ENCODE peak calls at places on chromosomes 16 and 17, in ten cellular contexts. X is Peyer's patch; D is mesendoderm; P is spleen; Y is effector memory CD4-positive, alpha-beta T cell; A is adrenal gland; V is heart right ventricle; C is substantia nigra; E is CD8-positive, alpha-beta T cell; Z is tibial artery. O is an unnamed sample.

GRCh38 chr17:18181358-18181757 is 2.3 kb upstream of the ALKBH5 start:
- DNase-seq in X (no peak), D (no peak), P (no peak), Y (no peak), A (no peak), V (no peak), C (no peak), E (no peak), Z (no peak), O (no peak)

GRCh38 chr17:9729034-9729650 is 62.2 kb downstream of the DHRS7C start:
- DNase-seq in X (peak), D (peak), P (no peak), Y (no peak), A (peak), V (no peak), C (no peak), E (no peak), Z (no peak), O (no peak)

GRCh38 chr17:65261682-65262636 is 124.8 kb downstream of the RGS9 start:
- DNase-seq in X (no peak), D (no peak), P (no peak), Y (no peak), A (no peak), V (no peak), C (no peak), E (no peak), Z (no peak), O (no peak)

GRCh38 chr17:8057691-8058114 is 18.8 kb downstream of the ALOX15B start:
- DNase-seq in X (peak), D (peak), P (peak), Y (no peak), A (peak), V (no peak), C (no peak), E (peak), Z (peak), O (peak)

GRCh38 chr17:30218689-30219266 is 16.7 kb downstream of the SLC6A4 start:
- DNase-seq in X (no peak), D (peak), P (peak), Y (no peak), A (no peak), V (no peak), C (no peak), E (no peak), Z (no peak), O (no peak)

GRCh38 chr17:58105093-58105492 is 21.9 kb downstream of the DYNLL2 start:
- DNase-seq in X (no peak), D (no peak), P (no peak), Y (no peak), A (no peak), V (no peak), C (no peak), E (no peak), Z (no peak), O (no peak)

GRCh38 chr16:31221357-31222160 is 4.6 kb upstream of the PYDC1 start:
- DNase-seq in X (no peak), D (no peak), P (no peak), Y (no peak), A (no peak), V (no peak), C (no peak), E (no peak), Z (no peak), O (no peak)

GRCh38 chr17:57921342-57921741 is 33.9 kb downstream of the CUEDC1 start:
- DNase-seq in X (no peak), D (no peak), P (no peak), Y (no peak), A (no peak), V (no peak), C (no peak), E (no peak), Z (peak), O (no peak)

GRCh38 chr16:68396481-68396880 is 51.8 kb downstream of the SMPD3 start:
- DNase-seq in X (peak), D (no peak), P (peak), Y (peak), A (peak), V (no peak), C (no peak), E (peak), Z (no peak), O (no peak)

GRCh38 chr16:57479422-57480126 is 6.7 kb downstream of the DOK4 start:
- DNase-seq in X (peak), D (peak), P (peak), Y (no peak), A (no peak), V (peak), C (no peak), E (no peak), Z (peak), O (peak)

GRCh38 chr16:31333686-31334649 is 21.0 kb upstream of the ITGAX start:
- DNase-seq in X (peak), D (peak), P (no peak), Y (no peak), A (no peak), V (no peak), C (no peak), E (peak), Z (no peak), O (no peak)

GRCh38 chr17:38693700-38694329 is 11.3 kb upstream of the MLLT6 start:
- DNase-seq in X (peak), D (no peak), P (peak), Y (no peak), A (peak), V (peak), C (no peak), E (no peak), Z (peak), O (no peak)

GRCh38 chr16:52386694-52387093 is 160.2 kb downstream of the TOX3 start:
- DNase-seq in X (no peak), D (no peak), P (no peak), Y (no peak), A (no peak), V (no peak), C (no peak), E (no peak), Z (no peak), O (no peak)

GRCh38 chr17:29150191-29150590 is 30.0 kb downstream of the MYO18A start:
- DNase-seq in X (no peak), D (no peak), P (no peak), Y (no peak), A (peak), V (no peak), C (no peak), E (no peak), Z (no peak), O (no peak)

GRCh38 chr17:35089846-35090193 is 26.3 kb upstream of the RFFL start:
- DNase-seq in X (peak), D (peak), P (peak), Y (peak), A (no peak), V (peak), C (no peak), E (no peak), Z (no peak), O (no peak)

GRCh38 chr17:27793168-27793905 is 7.0 kb downstream of the NOS2 start:
- DNase-seq in X (no peak), D (peak), P (no peak), Y (no peak), A (no peak), V (no peak), C (no peak), E (no peak), Z (no peak), O (no peak)

GRCh38 chr16:83971165-83972130 is 3.4 kb downstream of the NECAB2 start:
- DNase-seq in X (no peak), D (no peak), P (no peak), Y (no peak), A (no peak), V (no peak), C (no peak), E (no peak), Z (no peak), O (no peak)

GRCh38 chr16:56764835-56765234 is 34.9 kb downstream of the NUP93 start:
- DNase-seq in X (no peak), D (no peak), P (no peak), Y (no peak), A (no peak), V (no peak), C (no peak), E (no peak), Z (no peak), O (no peak)

GRCh38 chr16:77212736-77213541 is 13.7 kb downstream of the SYCE1L start:
- DNase-seq in X (peak), D (peak), P (peak), Y (peak), A (peak), V (peak), C (no peak), E (peak), Z (no peak), O (no peak)

GRCh38 chr17:75892556-75893224 is 4.1 kb downstream of the TRIM65 start:
- DNase-seq in X (no peak), D (no peak), P (peak), Y (no peak), A (no peak), V (no peak), C (no peak), E (no peak), Z (no peak), O (no peak)

GRCh38 chr16:2520784-2521577 is 810 bp downstream of the AMDHD2 start:
- DNase-seq in X (peak), D (peak), P (peak), Y (peak), A (no peak), V (peak), C (no peak), E (peak), Z (no peak), O (no peak)

GRCh38 chr16:67995423-67995822 is 3.9 kb downstream of the DPEP2 start:
- DNase-seq in X (no peak), D (no peak), P (no peak), Y (no peak), A (no peak), V (no peak), C (no peak), E (no peak), Z (no peak), O (no peak)

GRCh38 chr16:57446530-57447141 is 549 bp downstream of the CIAPIN1 start:
- DNase-seq in X (peak), D (peak), P (no peak), Y (no peak), A (peak), V (peak), C (no peak), E (no peak), Z (no peak), O (no peak)

GRCh38 chr17:58531661-58532554 is 17.5 kb upstream of the MTMR4 start:
- DNase-seq in X (peak), D (peak), P (peak), Y (peak), A (peak), V (peak), C (peak), E (peak), Z (peak), O (peak)

GRCh38 chr17:50893183-50893993 is 27.2 kb upstream of the TOB1 start:
- DNase-seq in X (peak), D (no peak), P (no peak), Y (no peak), A (no peak), V (no peak), C (no peak), E (no peak), Z (peak), O (peak)

GRCh38 chr17:50889528-50890118 is 23.5 kb upstream of the TOB1 start:
- DNase-seq in X (no peak), D (peak), P (no peak), Y (no peak), A (no peak), V (no peak), C (no peak), E (no peak), Z (peak), O (no peak)

GRCh38 chr17:50891577-50891989 is 25.4 kb upstream of the TOB1 start:
- DNase-seq in X (no peak), D (no peak), P (no peak), Y (no peak), A (no peak), V (no peak), C (no peak), E (no peak), Z (peak), O (no peak)

GRCh38 chr17:50892101-50892776 is 26.1 kb upstream of the TOB1 start:
- DNase-seq in X (no peak), D (no peak), P (no peak), Y (no peak), A (no peak), V (no peak), C (no peak), E (no peak), Z (peak), O (no peak)

GRCh38 chr17:50890675-50891516 is 24.7 kb upstream of the TOB1 start:
- DNase-seq in X (no peak), D (no peak), P (no peak), Y (no peak), A (no peak), V (no peak), C (no peak), E (no peak), Z (no peak), O (no peak)
- H3K27ac ChIP-seq in X (no peak), D (no peak), P (no peak), Y (no peak), A (no peak), V (no peak), C (no peak), E (no peak), Z (no peak), O (no peak)

DNA sequence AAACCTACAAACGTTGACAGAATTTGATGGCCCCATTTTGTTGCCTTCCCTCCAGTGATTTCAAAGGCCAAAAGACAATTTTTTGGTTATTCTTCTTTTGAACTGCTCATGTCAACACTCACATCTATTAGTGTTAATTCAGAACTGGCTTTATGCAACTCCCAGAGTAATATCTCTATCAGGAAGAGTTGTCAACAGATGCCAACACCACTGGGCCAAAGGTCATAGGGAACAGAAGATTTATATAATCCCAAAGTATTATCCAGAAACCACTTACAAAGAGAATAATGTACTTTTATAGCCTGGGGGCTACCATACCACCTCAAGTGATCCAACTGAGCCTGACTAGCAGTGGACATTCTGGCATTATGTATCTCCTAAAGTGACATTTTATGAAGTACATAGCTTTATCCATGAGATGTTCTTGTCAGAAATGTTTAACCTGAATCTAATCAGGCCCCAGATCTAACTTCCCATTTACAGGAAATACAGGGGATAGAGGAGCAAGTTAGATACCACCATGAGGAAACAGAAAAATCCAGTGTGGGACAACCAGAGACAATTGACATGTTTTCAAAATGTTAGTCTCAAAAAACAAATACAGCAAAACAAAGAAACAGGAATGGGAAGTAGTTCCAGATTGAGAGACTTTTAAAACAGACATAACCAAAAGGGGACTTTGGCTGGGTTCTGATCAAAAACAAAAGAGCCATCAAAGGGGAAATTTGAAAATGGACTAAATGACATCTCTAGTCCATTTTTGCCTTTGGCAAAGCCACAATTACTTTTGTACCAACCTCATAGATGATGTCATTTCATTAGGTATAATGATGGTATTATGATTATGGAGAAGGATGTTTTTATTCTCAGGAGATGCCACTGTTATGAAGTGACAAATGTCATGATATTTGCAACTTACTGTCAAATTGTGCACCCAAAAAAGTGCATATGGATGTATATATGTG is 18.5 kb downstream of the FAM117A start:
- DNase-seq in X (no peak), D (no peak), P (no peak), Y (no peak), A (no peak), V (no peak), C (no peak), E (no peak), Z (no peak), O (no peak)
- H3K27ac ChIP-seq in X (peak), D (no peak), P (peak), Y (peak), A (no peak), V (no peak), C (no peak), E (peak), Z (no peak), O (no peak)

DNA sequence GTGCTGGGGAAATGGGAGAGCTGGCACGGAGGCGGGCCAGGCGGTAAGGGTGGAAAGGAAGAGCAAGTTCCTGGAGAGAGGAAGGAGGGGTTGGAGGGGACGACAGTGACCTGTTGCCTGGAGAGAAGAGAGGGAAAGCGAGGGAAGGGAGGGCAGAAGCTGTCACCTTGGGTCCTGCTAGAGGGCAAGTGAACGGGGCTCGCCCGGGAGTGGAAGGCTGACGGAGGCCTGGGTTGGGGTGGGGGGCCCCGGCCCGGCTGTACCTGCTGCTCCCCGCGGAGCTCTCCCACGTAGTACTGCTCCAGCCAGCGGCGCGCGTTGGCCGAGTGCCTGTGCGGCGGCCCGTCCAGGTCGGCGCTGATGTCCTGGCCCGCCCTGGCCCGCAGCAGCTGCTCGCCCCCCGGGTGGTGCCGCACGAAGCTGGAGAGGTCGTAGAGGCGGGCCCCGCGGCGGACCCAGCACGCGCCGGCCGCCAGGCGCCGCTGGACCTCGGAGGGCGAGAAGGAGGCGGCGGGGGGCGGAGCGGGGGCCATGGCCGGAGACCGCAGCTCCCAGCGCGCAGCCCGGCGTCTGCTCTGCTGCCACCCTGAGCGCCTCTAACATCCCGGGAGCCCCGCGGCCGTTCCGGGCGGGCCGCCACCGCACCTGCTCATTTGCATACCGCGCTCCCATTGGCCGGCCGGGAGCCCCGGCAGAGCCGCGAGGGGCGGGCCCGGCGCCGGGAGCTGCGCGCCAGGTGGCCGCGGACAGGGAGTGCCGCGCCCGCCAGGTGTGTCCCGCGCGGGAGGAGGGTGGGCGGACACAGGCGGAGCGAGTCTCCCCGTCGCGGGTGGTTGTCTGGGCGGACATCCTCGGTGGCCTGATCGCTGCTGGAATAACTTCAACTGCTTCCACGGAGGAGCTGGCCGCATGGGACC is at the start of gene FA2H:
- DNase-seq in X (peak), D (peak), P (peak), Y (peak), A (peak), V (peak), C (peak), E (peak), Z (no peak), O (peak)
- H3K27ac ChIP-seq in X (peak), D (no peak), P (no peak), Y (no peak), A (no peak), V (no peak), C (peak), E (no peak), Z (no peak), O (peak)

GRCh38 chr17:66423436-66423922 is 121.1 kb downstream of the PRKCA start:
- DNase-seq in X (no peak), D (peak), P (no peak), Y (no peak), A (no peak), V (no peak), C (no peak), E (no peak), Z (no peak), O (no peak)
- H3K27ac ChIP-seq in X (no peak), D (no peak), P (no peak), Y (no peak), A (no peak), V (no peak), C (no peak), E (no peak), Z (no peak), O (no peak)

DNA sequence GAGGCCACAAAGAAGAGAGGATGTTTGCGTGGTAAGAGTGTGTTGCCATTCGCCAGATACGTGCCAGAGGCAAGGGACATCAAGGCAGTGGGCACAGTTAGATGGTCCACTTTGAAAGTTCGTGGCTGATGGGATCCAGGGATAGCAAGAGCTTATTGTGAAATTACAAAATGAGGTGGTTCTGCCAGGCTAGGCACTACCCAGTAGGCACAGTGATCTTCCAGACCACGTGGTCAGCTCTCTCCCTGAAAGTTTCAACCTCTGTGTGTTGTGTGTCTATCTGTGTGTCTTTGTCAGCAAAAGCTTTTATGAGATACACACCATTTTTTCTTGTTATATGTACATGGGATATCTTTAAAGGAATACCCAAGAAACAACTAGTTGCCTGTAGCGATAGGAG is 9.5 kb downstream of the SGF29 start:
- DNase-seq in X (no peak), D (no peak), P (no peak), Y (no peak), A (no peak), V (no peak), C (no peak), E (no peak), Z (no peak), O (no peak)
- H3K27ac ChIP-seq in X (no peak), D (no peak), P (no peak), Y (no peak), A (no peak), V (no peak), C (no peak), E (no peak), Z (no peak), O (no peak)

GRCh38 chr16:88634141-88634993 is 4.0 kb upstream of the IL17C start:
- DNase-seq in X (peak), D (peak), P (peak), Y (peak), A (no peak), V (peak), C (no peak), E (peak), Z (no peak), O (no peak)
- H3K27ac ChIP-seq in X (peak), D (no peak), P (peak), Y (peak), A (peak), V (no peak), C (no peak), E (peak), Z (no peak), O (no peak)

GRCh38 chr17:55756689-55757088 is 5.8 kb downstream of the PCTP start:
- DNase-seq in X (no peak), D (no peak), P (no peak), Y (no peak), A (no peak), V (no peak), C (no peak), E (no peak), Z (no peak), O (no peak)

GRCh38 chr17:55747209-55747608 is 3.6 kb upstream of the PCTP start:
- DNase-seq in X (no peak), D (no peak), P (no peak), Y (no peak), A (no peak), V (no peak), C (no peak), E (no peak), Z (no peak), O (no peak)

GRCh38 chr17:55750750-55751641 is at the start of gene PCTP:
- DNase-seq in X (peak), D (peak), P (peak), Y (peak), A (peak), V (peak), C (peak), E (peak), Z (peak), O (peak)

GRCh38 chr17:55749985-55750384 is 866 bp upstream of the PCTP start:
- DNase-seq in X (no peak), D (no peak), P (no peak), Y (no peak), A (no peak), V (no peak), C (no peak), E (no peak), Z (no peak), O (no peak)

GRCh38 chr17:55751720-55752250 is 934 bp downstream of the PCTP start:
- DNase-seq in X (no peak), D (no peak), P (no peak), Y (no peak), A (no peak), V (no peak), C (no peak), E (no peak), Z (no peak), O (no peak)
- H3K27ac ChIP-seq in X (no peak), D (no peak), P (peak), Y (no peak), A (peak), V (peak), C (no peak), E (no peak), Z (peak), O (no peak)

O was measured in caudate nucleus.